ENCODE peak calls at places on chromosome 15, in six cellular contexts. One of them, this sample, is unnamed.

GRCh38 chr15:66995257-66995656 is 70.1 kb upstream of the SMAD3 start:
- DNase-seq in GM12865: no peak
- DNase-seq in GOT3: no peak
- DNase-seq in HS-5: no peak
- DNase-seq in NAMALWA: no peak
- DNase-seq in hepatocyte: no peak
- DNase-seq in this sample: no peak

GRCh38 chr15:62334581-62334980 is 169.5 kb upstream of the C2CD4B start:
- DNase-seq in GOT3: no peak
- DNase-seq in NAMALWA: no peak
- DNase-seq in GM12865: no peak
- DNase-seq in hepatocyte: no peak
- DNase-seq in HS-5: no peak
- DNase-seq in this sample: no peak

GRCh38 chr15:80026754-80027153 is 32.7 kb upstream of the ZFAND6 start:
- DNase-seq in GM12865: peak; percentile 74
- DNase-seq in HS-5: no peak
- DNase-seq in GOT3: no peak
- DNase-seq in hepatocyte: no peak
- DNase-seq in NAMALWA: no peak
- DNase-seq in this sample: no peak

GRCh38 chr15:43153269-43153668 is 19.9 kb downstream of the TMEM62 start:
- DNase-seq in GOT3: no peak
- DNase-seq in NAMALWA: no peak
- DNase-seq in HS-5: no peak
- DNase-seq in hepatocyte: no peak
- DNase-seq in GM12865: no peak
- DNase-seq in this sample: no peak

GRCh38 chr15:51536965-51537574 is 85.5 kb downstream of the DMXL2 start:
- DNase-seq in NAMALWA: peak; percentile 40
- DNase-seq in HS-5: no peak
- DNase-seq in hepatocyte: peak; percentile 17
- DNase-seq in GM12865: peak; percentile 28
- DNase-seq in GOT3: no peak
- DNase-seq in this sample: peak; percentile 10

GRCh38 chr15:101063891-101064794 is 145.0 kb downstream of the LRRK1 start:
- DNase-seq in GOT3: no peak
- DNase-seq in NAMALWA: no peak
- DNase-seq in HS-5: no peak
- DNase-seq in hepatocyte: no peak
- DNase-seq in GM12865: no peak
- DNase-seq in this sample: no peak

GRCh38 chr15:78739996-78740903 is 71.0 kb downstream of the ADAMTS7 start:
- DNase-seq in GM12865: peak; percentile 82
- DNase-seq in HS-5: no peak
- DNase-seq in NAMALWA: peak; percentile 83
- DNase-seq in GOT3: no peak
- DNase-seq in hepatocyte: peak; percentile 68
- DNase-seq in this sample: peak; percentile 71

GRCh38 chr15:51888593-51889195 is 59.2 kb downstream of the TMOD3 start:
- DNase-seq in HS-5: no peak
- DNase-seq in GM12865: peak; percentile 8
- DNase-seq in NAMALWA: peak; percentile 51
- DNase-seq in GOT3: no peak
- DNase-seq in hepatocyte: peak; percentile 17
- DNase-seq in this sample: peak; percentile 37

GRCh38 chr15:25175789-25176615 is 221.2 kb downstream of the SNRPN start:
- DNase-seq in hepatocyte: peak; percentile 1
- DNase-seq in GM12865: no peak
- DNase-seq in NAMALWA: no peak
- DNase-seq in GOT3: no peak
- DNase-seq in HS-5: no peak
- DNase-seq in this sample: no peak

GRCh38 chr15:78044407-78045155 is 32.9 kb downstream of the TBC1D2B start:
- DNase-seq in hepatocyte: no peak
- DNase-seq in GOT3: no peak
- DNase-seq in HS-5: no peak
- DNase-seq in NAMALWA: no peak
- DNase-seq in GM12865: peak; percentile 43
- DNase-seq in this sample: no peak

GRCh38 chr15:90115783-90116182 is 13.5 kb upstream of the IDH2 start:
- DNase-seq in HS-5: no peak
- DNase-seq in hepatocyte: no peak
- DNase-seq in GM12865: no peak
- DNase-seq in GOT3: no peak
- DNase-seq in NAMALWA: no peak
- DNase-seq in this sample: no peak

GRCh38 chr15:60821462-60822061 is 342.6 kb upstream of the ICE2 start:
- DNase-seq in GOT3: no peak
- DNase-seq in hepatocyte: no peak
- DNase-seq in NAMALWA: no peak
- DNase-seq in GM12865: no peak
- DNase-seq in HS-5: no peak
- DNase-seq in this sample: no peak

GRCh38 chr15:40003491-40003916 is 35.5 kb downstream of the SRP14 start:
- DNase-seq in HS-5: no peak
- DNase-seq in hepatocyte: no peak
- DNase-seq in GM12865: no peak
- DNase-seq in GOT3: no peak
- DNase-seq in NAMALWA: no peak
- DNase-seq in this sample: no peak

GRCh38 chr15:101137312-101137940 is 114.4 kb downstream of the CHSY1 start:
- DNase-seq in hepatocyte: no peak
- DNase-seq in GOT3: no peak
- DNase-seq in HS-5: no peak
- DNase-seq in GM12865: no peak
- DNase-seq in NAMALWA: no peak
- DNase-seq in this sample: no peak

GRCh38 chr15:58332676-58333400 is 99.0 kb upstream of the LIPC start:
- DNase-seq in GOT3: no peak
- DNase-seq in NAMALWA: no peak
- DNase-seq in hepatocyte: peak; percentile 43
- DNase-seq in HS-5: peak; percentile 36
- DNase-seq in GM12865: peak; percentile 44
- DNase-seq in this sample: no peak

GRCh38 chr15:67550522-67550921 is 8.0 kb downstream of the MAP2K5 start:
- DNase-seq in GM12865: no peak
- DNase-seq in GOT3: no peak
- DNase-seq in hepatocyte: no peak
- DNase-seq in NAMALWA: no peak
- DNase-seq in HS-5: no peak
- DNase-seq in this sample: no peak

GRCh38 chr15:66849746-66850077 is 147.7 kb downstream of the SMAD6 start:
- DNase-seq in GM12865: no peak
- DNase-seq in hepatocyte: no peak
- DNase-seq in HS-5: no peak
- DNase-seq in GOT3: no peak
- DNase-seq in NAMALWA: no peak
- DNase-seq in this sample: no peak

GRCh38 chr15:68228971-68229385 is 550 bp downstream of the CLN6 start:
- DNase-seq in HS-5: no peak
- DNase-seq in GM12865: peak; percentile 47
- DNase-seq in hepatocyte: peak; percentile 15
- DNase-seq in NAMALWA: peak; percentile 60
- DNase-seq in GOT3: no peak
- DNase-seq in this sample: no peak

GRCh38 chr15:79209116-79209515 is 73.4 kb upstream of the ANKRD34C start:
- DNase-seq in hepatocyte: no peak
- DNase-seq in HS-5: no peak
- DNase-seq in NAMALWA: no peak
- DNase-seq in GOT3: no peak
- DNase-seq in GM12865: no peak
- DNase-seq in this sample: no peak

GRCh38 chr15:41429003-41429890 is 12.4 kb downstream of the RTF1 start:
- DNase-seq in GM12865: peak; percentile 86
- DNase-seq in NAMALWA: peak; percentile 31
- DNase-seq in GOT3: no peak
- DNase-seq in hepatocyte: peak; percentile 23
- DNase-seq in HS-5: no peak
- DNase-seq in this sample: no peak

GRCh38 chr15:65937476-65937875 is 68.2 kb downstream of the RAB11A start:
- DNase-seq in GOT3: no peak
- DNase-seq in HS-5: no peak
- DNase-seq in GM12865: no peak
- DNase-seq in hepatocyte: no peak
- DNase-seq in NAMALWA: no peak
- DNase-seq in this sample: no peak

GRCh38 chr15:88061452-88061851 is 195.1 kb downstream of the NTRK3 start:
- DNase-seq in GM12865: no peak
- DNase-seq in GOT3: no peak
- DNase-seq in HS-5: no peak
- DNase-seq in hepatocyte: no peak
- DNase-seq in NAMALWA: no peak
- DNase-seq in this sample: no peak

GRCh38 chr15:40969363-40969762 is 16.1 kb downstream of the CHAC1 start:
- DNase-seq in hepatocyte: no peak
- DNase-seq in HS-5: no peak
- DNase-seq in NAMALWA: no peak
- DNase-seq in GM12865: no peak
- DNase-seq in GOT3: no peak
- DNase-seq in this sample: no peak

GRCh38 chr15:72168131-72168825 is 29.3 kb downstream of the GRAMD2A start:
- DNase-seq in HS-5: no peak
- DNase-seq in GOT3: no peak
- DNase-seq in NAMALWA: no peak
- DNase-seq in hepatocyte: peak; percentile 62
- DNase-seq in GM12865: no peak
- DNase-seq in this sample: no peak

GRCh38 chr15:81939604-81940440 is 106.0 kb downstream of the MEX3B start:
- DNase-seq in HS-5: no peak
- DNase-seq in GM12865: peak; percentile 69
- DNase-seq in hepatocyte: no peak
- DNase-seq in GOT3: no peak
- DNase-seq in NAMALWA: peak; percentile 80
- DNase-seq in this sample: peak; percentile 12

GRCh38 chr15:42736793-42737528 is at the start of gene CDAN1:
- DNase-seq in NAMALWA: peak; percentile 89
- DNase-seq in hepatocyte: peak; percentile 95
- DNase-seq in GOT3: peak; percentile 70
- DNase-seq in GM12865: peak; percentile 89
- DNase-seq in HS-5: peak; percentile 47
- DNase-seq in this sample: peak; percentile 96

GRCh38 chr15:39918688-39919385 is 1.2 kb downstream of the GPR176 start:
- DNase-seq in HS-5: peak; percentile 90
- DNase-seq in GOT3: no peak
- DNase-seq in hepatocyte: no peak
- DNase-seq in NAMALWA: no peak
- DNase-seq in GM12865: no peak
- DNase-seq in this sample: no peak